ENCODE peak calls at places on chromosome 1, in nine cellular contexts. M is LoVo; F is NCI-H1417; E is DMS153; Q is effector memory CD8-positive, alpha-beta T cell; O is right atrium auricular region; Y is activated CD4-positive, alpha-beta T cell treated with anti-CD3 and anti-CD28 coated beads, Interleukin-2, amount 50 U/mL, for 48 hours; A is NCI-H1436; C is GM10248. B is an unnamed sample.

GRCh38 chr1:76336951-76337371 is 262.4 kb downstream of the ST6GALNAC3 start:
- DNase-seq in F (peak), Q (no peak), E (no peak), Y (no peak), O (no peak), C (no peak), M (no peak), A (no peak), B (no peak)

GRCh38 chr1:219463629-219464028 is 149.3 kb downstream of the ZC3H11B start:
- DNase-seq in O (no peak), C (no peak), A (no peak), M (no peak), Y (no peak), F (no peak), Q (no peak), E (no peak), B (no peak)

GRCh38 chr1:211616231-211617031 is 37.5 kb upstream of the SLC30A1 start:
- DNase-seq in Q (no peak), F (no peak), E (no peak), A (no peak), Y (no peak), O (peak), C (no peak), M (no peak), B (no peak)

GRCh38 chr1:77406661-77407060 is 124.8 kb downstream of the AK5 start:
- DNase-seq in A (no peak), Q (no peak), C (no peak), Y (no peak), E (peak), F (no peak), M (no peak), O (no peak), B (no peak)

GRCh38 chr1:56585985-56586384 is 6.6 kb upstream of the PLPP3 start:
- DNase-seq in Y (no peak), O (no peak), F (no peak), A (no peak), C (no peak), E (no peak), Q (no peak), M (no peak), B (no peak)

GRCh38 chr1:15141933-15142647 is 11.5 kb upstream of the TMEM51 start:
- DNase-seq in A (no peak), E (no peak), O (no peak), Y (no peak), M (no peak), Q (no peak), C (no peak), F (no peak), B (no peak)

GRCh38 chr1:64980745-64981601 is 14.6 kb upstream of the JAK1 start:
- DNase-seq in F (no peak), A (no peak), Q (no peak), Y (no peak), C (no peak), O (no peak), M (no peak), E (no peak), B (no peak)

GRCh38 chr1:116455509-116455908 is 82.5 kb downstream of the ATP1A1 start:
- DNase-seq in C (no peak), Q (no peak), Y (no peak), F (no peak), A (no peak), O (no peak), M (no peak), E (no peak), B (no peak)

B was measured in natural killer cell.